ENCODE peak calls at places on chromosomes 6 and 20, in nine cellular contexts. C, U, L, O, G, Y, A, K and V are unnamed samples.

GRCh38 chr6:112927641-112928040 is 580.5 kb downstream of the RFPL4B start:
- DNase-seq in U (no peak), A (no peak), K (no peak), G (no peak), Y (no peak), O (peak), C (peak), L (no peak), V (no peak)

GRCh38 chr6:47579040-47579439 is 101.5 kb downstream of the CD2AP start:
- DNase-seq in C (peak), A (no peak), Y (no peak), O (no peak), K (no peak), U (no peak), L (no peak), G (no peak), V (no peak)

GRCh38 chr6:105022416-105022815 is 65.5 kb downstream of the LIN28B start:
- DNase-seq in G (no peak), C (no peak), L (no peak), Y (no peak), K (no peak), U (no peak), A (no peak), O (no peak), V (no peak)

GRCh38 chr20:50392138-50392866 is 117.9 kb upstream of the PTPN1 start:
- DNase-seq in A (no peak), O (no peak), Y (no peak), G (no peak), L (no peak), C (no peak), K (no peak), U (no peak), V (no peak)

GRCh38 chr6:145241039-145241438 is 494.3 kb downstream of the EPM2A start:
- DNase-seq in K (no peak), A (no peak), O (peak), L (no peak), U (no peak), C (peak), G (no peak), Y (peak), V (no peak)

GRCh38 chr6:14231546-14232280 is 114.1 kb downstream of the CD83 start:
- DNase-seq in L (no peak), K (no peak), A (no peak), C (no peak), Y (no peak), G (no peak), U (no peak), O (peak), V (no peak)

GRCh38 chr6:152748843-152749242 is 1.8 kb upstream of the VIP start:
- DNase-seq in K (no peak), U (no peak), A (no peak), O (peak), Y (no peak), G (no peak), L (no peak), C (peak), V (no peak)

GRCh38 chr6:81969814-81970213 is 217.3 kb upstream of the TENT5A start:
- DNase-seq in G (no peak), Y (no peak), C (no peak), L (peak), U (no peak), O (no peak), K (no peak), A (no peak), V (no peak)

GRCh38 chr6:16741112-16742016 is 19.9 kb downstream of the ATXN1 start:
- DNase-seq in C (peak), G (no peak), K (no peak), L (no peak), Y (peak), U (no peak), A (no peak), O (peak), V (no peak)

GRCh38 chr6:41072836-41073202 is at the start of gene NFYA:
- DNase-seq in U (peak), L (peak), O (no peak), C (peak), K (peak), Y (peak), G (no peak), A (no peak), V (peak)